ENCODE peak calls at places on chromosomes 11 and 22, in nine cellular contexts. P, K, W, Z, V, S, M, F and O are unnamed samples.

GRCh38 chr11:78076733-78077403 is 2.8 kb downstream of the NDUFC2 start:
- DNase-seq in F (no peak), P (no peak), V (no peak), M (no peak), S (no peak), Z (no peak), W (no peak), K (no peak), O (no peak)

GRCh38 chr11:27718346-27718852 is 18.1 kb upstream of the BDNF start:
- DNase-seq in P (no peak), F (no peak), S (peak), V (no peak), W (peak), M (no peak), K (peak), Z (no peak), O (no peak)

GRCh38 chr11:11841121-11841604 is 609 bp upstream of the USP47 start:
- DNase-seq in P (peak), Z (peak), F (peak), K (no peak), S (no peak), M (no peak), W (peak), V (peak), O (peak)

GRCh38 chr22:44664149-44664548 is 37.9 kb upstream of the PRR5 start:
- DNase-seq in S (no peak), K (no peak), F (peak), P (peak), Z (no peak), V (peak), W (no peak), M (no peak), O (peak)

GRCh38 chr11:25766332-25767015 is 565.5 kb upstream of the ANO3 start:
- DNase-seq in V (no peak), K (no peak), W (no peak), M (no peak), S (peak), P (no peak), F (no peak), Z (no peak), O (no peak)

GRCh38 chr22:19679476-19680099 is 34.7 kb upstream of the SEPTIN5 start:
- DNase-seq in P (peak), Z (peak), V (peak), M (peak), F (peak), S (peak), K (peak), W (peak), O (peak)

GRCh38 chr11:121766138-121766537 is 313.4 kb upstream of the SORL1-AS1 start:
- DNase-seq in F (no peak), W (no peak), P (no peak), Z (no peak), M (no peak), V (no peak), S (no peak), K (no peak), O (no peak)

GRCh38 chr22:30591191-30591587 is 521 bp downstream of the PES1 start:
- DNase-seq in S (peak), K (no peak), P (no peak), V (no peak), F (no peak), M (no peak), W (no peak), Z (no peak), O (no peak)

GRCh38 chr11:90426442-90426841 is 203.6 kb upstream of the CHORDC1 start:
- DNase-seq in Z (no peak), M (no peak), K (no peak), V (no peak), F (no peak), W (no peak), P (no peak), S (no peak), O (no peak)

GRCh38 chr11:129190087-129190486 is 2.0 kb downstream of the ARHGAP32 start:
- DNase-seq in K (no peak), W (no peak), Z (no peak), P (no peak), M (no peak), S (peak), F (no peak), V (no peak), O (peak)

GRCh38 chr11:65182258-65183170 is 786 bp downstream of the CAPN1 start:
- DNase-seq in K (peak), P (peak), V (peak), W (peak), S (peak), F (no peak), M (peak), Z (no peak), O (peak)

GRCh38 chr22:31184015-31184414 is 24.0 kb downstream of the RNF185 start:
- DNase-seq in V (no peak), P (no peak), K (no peak), F (no peak), S (no peak), M (no peak), Z (no peak), W (no peak), O (no peak)

GRCh38 chr11:62153087-62153395 is 29.2 kb downstream of the INCENP start:
- DNase-seq in Z (no peak), V (no peak), F (no peak), S (peak), W (no peak), M (no peak), P (no peak), K (no peak), O (no peak)

GRCh38 chr11:121082670-121083069 is 18.4 kb upstream of the TECTA start:
- DNase-seq in V (no peak), M (peak), P (no peak), S (peak), W (peak), K (peak), Z (no peak), F (no peak), O (no peak)

GRCh38 chr11:104254347-104254746 is 90.4 kb upstream of the PDGFD start:
- DNase-seq in M (peak), Z (no peak), W (peak), P (no peak), V (no peak), S (peak), K (peak), F (no peak), O (peak)

GRCh38 chr22:17243524-17243923 is 24.3 kb upstream of the ADA2 start:
- DNase-seq in V (no peak), F (no peak), W (no peak), K (no peak), S (peak), M (no peak), P (no peak), Z (no peak), O (no peak)

GRCh38 chr22:20174785-20175596 is 24.1 kb upstream of the CCDC188 start:
- DNase-seq in K (peak), V (no peak), W (peak), S (no peak), P (no peak), M (peak), Z (no peak), F (no peak), O (no peak)

GRCh38 chr11:19306570-19306969 is 65.8 kb upstream of the E2F8 start:
- DNase-seq in P (no peak), Z (no peak), K (no peak), M (no peak), V (no peak), S (no peak), F (no peak), W (no peak), O (no peak)

GRCh38 chr22:19786959-19787848 is 26.6 kb downstream of the TBX1 start:
- DNase-seq in M (no peak), S (no peak), W (no peak), F (no peak), V (peak), K (no peak), Z (no peak), P (peak), O (no peak)

GRCh38 chr22:46233231-46233630 is 16.9 kb downstream of the CDPF1 start:
- DNase-seq in Z (no peak), S (peak), P (no peak), W (no peak), M (peak), F (no peak), V (no peak), K (no peak), O (no peak)

GRCh38 chr11:3882671-3883070 is 27.2 kb downstream of the STIM1 start:
- DNase-seq in F (no peak), M (no peak), Z (no peak), P (no peak), K (no peak), S (no peak), W (no peak), V (no peak), O (no peak)

GRCh38 chr11:45272701-45273100 is 13.4 kb downstream of the SYT13 start:
- DNase-seq in W (no peak), S (peak), K (no peak), M (no peak), V (no peak), F (no peak), P (no peak), Z (no peak), O (no peak)

GRCh38 chr11:18383388-18384156 is 10.8 kb upstream of the LDHA start:
- DNase-seq in M (peak), K (peak), P (peak), W (peak), F (peak), V (peak), S (peak), Z (no peak), O (peak)

GRCh38 chr11:27248430-27249207 is 114.4 kb downstream of the CCDC34 start:
- DNase-seq in W (no peak), F (no peak), P (no peak), S (no peak), M (peak), V (no peak), K (no peak), Z (no peak), O (no peak)

GRCh38 chr11:46281374-46281831 is 3.9 kb downstream of the CREB3L1 start:
- DNase-seq in M (peak), P (peak), Z (no peak), K (peak), F (no peak), W (no peak), V (no peak), S (no peak), O (peak)

GRCh38 chr22:40463017-40463631 is 92.7 kb downstream of the SGSM3 start:
- DNase-seq in S (no peak), W (no peak), P (no peak), V (no peak), Z (no peak), M (no peak), F (peak), K (no peak), O (no peak)

GRCh38 chr22:32910358-32910757 is 108.9 kb downstream of the TIMP3 start:
- DNase-seq in V (no peak), K (no peak), W (no peak), S (no peak), P (no peak), Z (no peak), M (no peak), F (no peak), O (no peak)

GRCh38 chr11:1502971-1503707 is 16.6 kb upstream of the MOB2 start:
- DNase-seq in M (no peak), P (peak), W (no peak), V (peak), F (no peak), K (no peak), Z (no peak), S (no peak), O (peak)

GRCh38 chr11:47109051-47109791 is 67.5 kb downstream of the ARFGAP2 start:
- DNase-seq in S (no peak), F (no peak), W (no peak), K (no peak), V (no peak), M (peak), P (no peak), Z (no peak), O (no peak)

GRCh38 chr22:43985532-43985931 is 30.3 kb downstream of the SAMM50 start:
- DNase-seq in W (no peak), Z (no peak), P (no peak), F (no peak), S (no peak), M (no peak), K (no peak), V (no peak), O (no peak)

GRCh38 chr11:23403210-23404185 is 543.2 kb upstream of the CCDC179 start:
- DNase-seq in Z (no peak), W (no peak), K (no peak), S (no peak), V (no peak), F (no peak), M (no peak), P (peak), O (no peak)

GRCh38 chr11:89495951-89496350 is 4.8 kb upstream of the NOX4 start:
- DNase-seq in V (no peak), M (peak), P (no peak), F (no peak), W (no peak), S (peak), Z (no peak), K (no peak), O (no peak)

GRCh38 chr11:110433393-110434333 is 3.9 kb downstream of the FDX1 start:
- DNase-seq in F (no peak), V (no peak), S (peak), Z (no peak), M (peak), W (no peak), P (no peak), K (no peak), O (no peak)

GRCh38 chr11:45154276-45154675 is 7.8 kb downstream of the PRDM11 start:
- DNase-seq in M (no peak), P (no peak), F (no peak), K (no peak), W (no peak), Z (no peak), V (no peak), S (no peak), O (peak)

GRCh38 chr11:9493492-9493891 is 32.7 kb downstream of the ZNF143 start:
- DNase-seq in M (no peak), S (no peak), P (no peak), K (no peak), Z (no peak), F (no peak), V (no peak), W (no peak), O (no peak)

GRCh38 chr11:76279651-76280050 is 73.3 kb upstream of the WNT11 start:
- DNase-seq in V (no peak), K (no peak), Z (no peak), S (no peak), M (no peak), F (no peak), W (no peak), P (no peak), O (no peak)

GRCh38 chr22:46159212-46159611 is 8.9 kb downstream of the PPARA start:
- DNase-seq in V (no peak), Z (no peak), P (no peak), F (no peak), K (no peak), S (no peak), M (no peak), W (no peak), O (no peak)

GRCh38 chr11:14318581-14318981 is 40.4 kb downstream of the RRAS2 start:
- DNase-seq in P (no peak), Z (no peak), F (no peak), V (no peak), S (peak), M (no peak), K (no peak), W (no peak), O (no peak)